ENCODE peak calls at places on chromosomes 4 and X, in ten cellular contexts. One of them, this sample, is unnamed.

GRCh38 chr4:158891256-158891655 is 122.4 kb downstream of the FNIP2 start:
- DNase-seq in stimulated activated CD4-positive, alpha-beta T cell treated with anti-CD3 and anti-CD28 coated beads, Interleukin-2, amount 100 ng/mL, for 24 hours: no peak
- DNase-seq in breast epithelium: no peak
- DNase-seq in mammary epithelial cell: no peak
- DNase-seq in naive thymus-derived CD8-positive, alpha-beta T cell: no peak
- DNase-seq in fibroblast of mammary gland: no peak
- DNase-seq in M059J: no peak
- DNase-seq in occipital lobe: no peak
- DNase-seq in neural crest cell: no peak
- DNase-seq in cardiac fibroblast: no peak
- DNase-seq in this sample: no peak

GRCh38 chrX:21509912-21510311 is 135.7 kb downstream of the CNKSR2 start:
- DNase-seq in stimulated activated CD4-positive, alpha-beta T cell treated with anti-CD3 and anti-CD28 coated beads, Interleukin-2, amount 100 ng/mL, for 24 hours: no peak
- DNase-seq in breast epithelium: no peak
- DNase-seq in mammary epithelial cell: peak
- DNase-seq in naive thymus-derived CD8-positive, alpha-beta T cell: no peak
- DNase-seq in fibroblast of mammary gland: peak
- DNase-seq in M059J: no peak
- DNase-seq in occipital lobe: no peak
- DNase-seq in neural crest cell: no peak
- DNase-seq in cardiac fibroblast: no peak
- DNase-seq in this sample: peak

GRCh38 chr4:167930171-167930570 is 162.2 kb upstream of the ANXA10 start:
- DNase-seq in stimulated activated CD4-positive, alpha-beta T cell treated with anti-CD3 and anti-CD28 coated beads, Interleukin-2, amount 100 ng/mL, for 24 hours: no peak
- DNase-seq in breast epithelium: no peak
- DNase-seq in mammary epithelial cell: no peak
- DNase-seq in naive thymus-derived CD8-positive, alpha-beta T cell: no peak
- DNase-seq in fibroblast of mammary gland: no peak
- DNase-seq in M059J: no peak
- DNase-seq in occipital lobe: no peak
- DNase-seq in neural crest cell: no peak
- DNase-seq in cardiac fibroblast: no peak
- DNase-seq in this sample: no peak

GRCh38 chr4:148444296-148445070 is 2.3 kb upstream of the NR3C2 start:
- DNase-seq in stimulated activated CD4-positive, alpha-beta T cell treated with anti-CD3 and anti-CD28 coated beads, Interleukin-2, amount 100 ng/mL, for 24 hours: peak
- DNase-seq in breast epithelium: no peak
- DNase-seq in mammary epithelial cell: peak
- DNase-seq in naive thymus-derived CD8-positive, alpha-beta T cell: peak
- DNase-seq in fibroblast of mammary gland: no peak
- DNase-seq in M059J: no peak
- DNase-seq in occipital lobe: peak
- DNase-seq in neural crest cell: peak
- DNase-seq in cardiac fibroblast: no peak
- DNase-seq in this sample: no peak

GRCh38 chr4:13778367-13778766 is 150.8 kb upstream of the BOD1L1 start:
- DNase-seq in stimulated activated CD4-positive, alpha-beta T cell treated with anti-CD3 and anti-CD28 coated beads, Interleukin-2, amount 100 ng/mL, for 24 hours: no peak
- DNase-seq in breast epithelium: no peak
- DNase-seq in mammary epithelial cell: no peak
- DNase-seq in naive thymus-derived CD8-positive, alpha-beta T cell: no peak
- DNase-seq in fibroblast of mammary gland: no peak
- DNase-seq in M059J: no peak
- DNase-seq in occipital lobe: no peak
- DNase-seq in neural crest cell: no peak
- DNase-seq in cardiac fibroblast: no peak
- DNase-seq in this sample: no peak

GRCh38 chr4:121126449-121127006 is 37.6 kb downstream of the TNIP3 start:
- DNase-seq in stimulated activated CD4-positive, alpha-beta T cell treated with anti-CD3 and anti-CD28 coated beads, Interleukin-2, amount 100 ng/mL, for 24 hours: no peak
- DNase-seq in breast epithelium: no peak
- DNase-seq in mammary epithelial cell: no peak
- DNase-seq in naive thymus-derived CD8-positive, alpha-beta T cell: no peak
- DNase-seq in fibroblast of mammary gland: no peak
- DNase-seq in M059J: no peak
- DNase-seq in occipital lobe: no peak
- DNase-seq in neural crest cell: no peak
- DNase-seq in cardiac fibroblast: no peak
- DNase-seq in this sample: no peak

GRCh38 chr4:148442830-148443549 is 776 bp upstream of the NR3C2 start:
- DNase-seq in stimulated activated CD4-positive, alpha-beta T cell treated with anti-CD3 and anti-CD28 coated beads, Interleukin-2, amount 100 ng/mL, for 24 hours: no peak
- DNase-seq in breast epithelium: no peak
- DNase-seq in mammary epithelial cell: no peak
- DNase-seq in naive thymus-derived CD8-positive, alpha-beta T cell: no peak
- DNase-seq in fibroblast of mammary gland: no peak
- DNase-seq in M059J: no peak
- DNase-seq in occipital lobe: no peak
- DNase-seq in neural crest cell: no peak
- DNase-seq in cardiac fibroblast: no peak
- DNase-seq in this sample: no peak

GRCh38 chr4:82601242-82602015 is 39.6 kb upstream of the TMEM150C start:
- DNase-seq in stimulated activated CD4-positive, alpha-beta T cell treated with anti-CD3 and anti-CD28 coated beads, Interleukin-2, amount 100 ng/mL, for 24 hours: no peak
- DNase-seq in breast epithelium: no peak
- DNase-seq in mammary epithelial cell: no peak
- DNase-seq in naive thymus-derived CD8-positive, alpha-beta T cell: no peak
- DNase-seq in fibroblast of mammary gland: peak
- DNase-seq in M059J: no peak
- DNase-seq in occipital lobe: no peak
- DNase-seq in neural crest cell: no peak
- DNase-seq in cardiac fibroblast: peak
- DNase-seq in this sample: no peak

GRCh38 chr4:5036239-5036638 is 15.0 kb upstream of the STK32B start:
- DNase-seq in stimulated activated CD4-positive, alpha-beta T cell treated with anti-CD3 and anti-CD28 coated beads, Interleukin-2, amount 100 ng/mL, for 24 hours: no peak
- DNase-seq in breast epithelium: no peak
- DNase-seq in mammary epithelial cell: no peak
- DNase-seq in naive thymus-derived CD8-positive, alpha-beta T cell: no peak
- DNase-seq in fibroblast of mammary gland: peak
- DNase-seq in M059J: peak
- DNase-seq in occipital lobe: no peak
- DNase-seq in neural crest cell: no peak
- DNase-seq in cardiac fibroblast: peak
- DNase-seq in this sample: peak

GRCh38 chrX:1534321-1535168 is 2.4 kb downstream of the P2RY8 start:
- DNase-seq in stimulated activated CD4-positive, alpha-beta T cell treated with anti-CD3 and anti-CD28 coated beads, Interleukin-2, amount 100 ng/mL, for 24 hours: peak
- DNase-seq in breast epithelium: no peak
- DNase-seq in mammary epithelial cell: no peak
- DNase-seq in naive thymus-derived CD8-positive, alpha-beta T cell: peak
- DNase-seq in fibroblast of mammary gland: no peak
- DNase-seq in M059J: no peak
- DNase-seq in occipital lobe: no peak
- DNase-seq in neural crest cell: no peak
- DNase-seq in cardiac fibroblast: no peak
- DNase-seq in this sample: no peak

GRCh38 chr4:3689576-3690551 is 76.3 kb upstream of the ADRA2C start:
- DNase-seq in stimulated activated CD4-positive, alpha-beta T cell treated with anti-CD3 and anti-CD28 coated beads, Interleukin-2, amount 100 ng/mL, for 24 hours: no peak
- DNase-seq in breast epithelium: no peak
- DNase-seq in mammary epithelial cell: no peak
- DNase-seq in naive thymus-derived CD8-positive, alpha-beta T cell: no peak
- DNase-seq in fibroblast of mammary gland: no peak
- DNase-seq in M059J: no peak
- DNase-seq in occipital lobe: no peak
- DNase-seq in neural crest cell: no peak
- DNase-seq in cardiac fibroblast: no peak
- DNase-seq in this sample: no peak

GRCh38 chrX:115560211-115560977 is 580 bp upstream of the PLS3 start:
- DNase-seq in stimulated activated CD4-positive, alpha-beta T cell treated with anti-CD3 and anti-CD28 coated beads, Interleukin-2, amount 100 ng/mL, for 24 hours: no peak
- DNase-seq in breast epithelium: no peak
- DNase-seq in mammary epithelial cell: peak
- DNase-seq in naive thymus-derived CD8-positive, alpha-beta T cell: no peak
- DNase-seq in fibroblast of mammary gland: no peak
- DNase-seq in M059J: peak
- DNase-seq in occipital lobe: no peak
- DNase-seq in neural crest cell: no peak
- DNase-seq in cardiac fibroblast: peak
- DNase-seq in this sample: no peak

GRCh38 chrX:110178179-110178865 is 139.6 kb downstream of the AMMECR1 start:
- DNase-seq in stimulated activated CD4-positive, alpha-beta T cell treated with anti-CD3 and anti-CD28 coated beads, Interleukin-2, amount 100 ng/mL, for 24 hours: no peak
- DNase-seq in breast epithelium: no peak
- DNase-seq in mammary epithelial cell: no peak
- DNase-seq in naive thymus-derived CD8-positive, alpha-beta T cell: no peak
- DNase-seq in fibroblast of mammary gland: no peak
- DNase-seq in M059J: peak
- DNase-seq in occipital lobe: no peak
- DNase-seq in neural crest cell: no peak
- DNase-seq in cardiac fibroblast: no peak
- DNase-seq in this sample: no peak

GRCh38 chr4:79471309-79471708 is 63.3 kb upstream of the GK2 start:
- DNase-seq in stimulated activated CD4-positive, alpha-beta T cell treated with anti-CD3 and anti-CD28 coated beads, Interleukin-2, amount 100 ng/mL, for 24 hours: no peak
- DNase-seq in breast epithelium: no peak
- DNase-seq in mammary epithelial cell: no peak
- DNase-seq in naive thymus-derived CD8-positive, alpha-beta T cell: no peak
- DNase-seq in fibroblast of mammary gland: no peak
- DNase-seq in M059J: no peak
- DNase-seq in occipital lobe: no peak
- DNase-seq in neural crest cell: no peak
- DNase-seq in cardiac fibroblast: no peak
- DNase-seq in this sample: no peak

GRCh38 chr4:21949073-21949457 is 493 bp upstream of the KCNIP4 start:
- DNase-seq in stimulated activated CD4-positive, alpha-beta T cell treated with anti-CD3 and anti-CD28 coated beads, Interleukin-2, amount 100 ng/mL, for 24 hours: no peak
- DNase-seq in breast epithelium: no peak
- DNase-seq in mammary epithelial cell: peak
- DNase-seq in naive thymus-derived CD8-positive, alpha-beta T cell: no peak
- DNase-seq in fibroblast of mammary gland: peak
- DNase-seq in M059J: peak
- DNase-seq in occipital lobe: no peak
- DNase-seq in neural crest cell: no peak
- DNase-seq in cardiac fibroblast: peak
- DNase-seq in this sample: no peak

GRCh38 chrX:46642145-46642544 is 68.6 kb downstream of the CHST7 start:
- DNase-seq in stimulated activated CD4-positive, alpha-beta T cell treated with anti-CD3 and anti-CD28 coated beads, Interleukin-2, amount 100 ng/mL, for 24 hours: no peak
- DNase-seq in breast epithelium: no peak
- DNase-seq in mammary epithelial cell: peak
- DNase-seq in naive thymus-derived CD8-positive, alpha-beta T cell: no peak
- DNase-seq in fibroblast of mammary gland: peak
- DNase-seq in M059J: peak
- DNase-seq in occipital lobe: no peak
- DNase-seq in neural crest cell: no peak
- DNase-seq in cardiac fibroblast: peak
- DNase-seq in this sample: no peak

GRCh38 chr4:116585240-116585639 is 500.1 kb downstream of the TRAM1L1 start:
- DNase-seq in stimulated activated CD4-positive, alpha-beta T cell treated with anti-CD3 and anti-CD28 coated beads, Interleukin-2, amount 100 ng/mL, for 24 hours: no peak
- DNase-seq in breast epithelium: no peak
- DNase-seq in mammary epithelial cell: no peak
- DNase-seq in naive thymus-derived CD8-positive, alpha-beta T cell: no peak
- DNase-seq in fibroblast of mammary gland: no peak
- DNase-seq in M059J: no peak
- DNase-seq in occipital lobe: no peak
- DNase-seq in neural crest cell: no peak
- DNase-seq in cardiac fibroblast: no peak
- DNase-seq in this sample: no peak

GRCh38 chr4:165394275-165394674 is 15.5 kb downstream of the CPE start:
- DNase-seq in stimulated activated CD4-positive, alpha-beta T cell treated with anti-CD3 and anti-CD28 coated beads, Interleukin-2, amount 100 ng/mL, for 24 hours: no peak
- DNase-seq in breast epithelium: no peak
- DNase-seq in mammary epithelial cell: peak
- DNase-seq in naive thymus-derived CD8-positive, alpha-beta T cell: no peak
- DNase-seq in fibroblast of mammary gland: peak
- DNase-seq in M059J: peak
- DNase-seq in occipital lobe: no peak
- DNase-seq in neural crest cell: no peak
- DNase-seq in cardiac fibroblast: peak
- DNase-seq in this sample: no peak

This sample was measured in HS-5.